ENCODE peak calls at places on chromosomes 1 and 21, in seven cellular contexts. H is CD8-positive, alpha-beta T cell; M is uterus; G is GM23248; P is tibial artery; X is tibial nerve; I is esophagus squamous epithelium. W is an unnamed sample.
A peak's percentile ranks its signal among the peaks of the same experiment; 100 is the strongest.

GRCh38 chr21:38170283-38170682 is 86.5 kb upstream of the KCNJ15 start:
- DNase-seq in H (no peak), M (no peak), G (peak; percentile 60), P (peak; percentile 29), X (no peak), I (no peak), W (peak; percentile 38)

GRCh38 chr1:75131593-75132420 is 2.4 kb upstream of the LHX8 start:
- DNase-seq in H (no peak), M (no peak), G (no peak), P (no peak), X (no peak), I (no peak), W (no peak)

GRCh38 chr1:94988356-94988755 is 61.4 kb upstream of the CNN3 start:
- DNase-seq in H (no peak), M (no peak), G (no peak), P (no peak), X (no peak), I (no peak), W (no peak)

GRCh38 chr1:90000934-90001676 is 6.2 kb downstream of the ZNF326 start:
- DNase-seq in H (no peak), M (no peak), G (no peak), P (no peak), X (no peak), I (no peak), W (no peak)

GRCh38 chr1:197783510-197783948 is 8.2 kb upstream of the DENND1B start:
- DNase-seq in H (no peak), M (no peak), G (peak; percentile 81), P (no peak), X (no peak), I (no peak), W (no peak)

GRCh38 chr1:153626929-153627796 is at the start of gene S100A13:
- DNase-seq in H (no peak), M (peak; percentile 84), G (peak; percentile 94), P (peak; percentile 83), X (peak; percentile 68), I (no peak), W (peak; percentile 90)

GRCh38 chr1:207861442-207862177 is 49.3 kb downstream of the CD34 start:
- DNase-seq in H (peak; percentile 41), M (no peak), G (no peak), P (no peak), X (no peak), I (no peak), W (no peak)

GRCh38 chr1:202505356-202505755 is 156.9 kb downstream of the PPP1R12B start:
- DNase-seq in H (no peak), M (peak; percentile 77), G (peak; percentile 72), P (peak; percentile 25), X (peak; percentile 50), I (no peak), W (no peak)

GRCh38 chr1:193674292-193674944 is 488.0 kb upstream of the B3GALT2 start:
- DNase-seq in H (no peak), M (no peak), G (no peak), P (no peak), X (no peak), I (no peak), W (no peak)

GRCh38 chr1:228162286-228163003 is 3.2 kb upstream of the IBA57 start:
- DNase-seq in H (no peak), M (peak; percentile 72), G (peak; percentile 41), P (no peak), X (no peak), I (no peak), W (no peak)

GRCh38 chr1:219555802-219556201 is 57.1 kb downstream of the ZC3H11B start:
- DNase-seq in H (no peak), M (peak; percentile 18), G (peak; percentile 69), P (no peak), X (no peak), I (no peak), W (peak; percentile 45)

GRCh38 chr1:4825841-4826450 is 171.5 kb downstream of the AJAP1 start:
- DNase-seq in H (no peak), M (no peak), G (no peak), P (no peak), X (no peak), I (no peak), W (no peak)

GRCh38 chr1:94866178-94866822 is 46.1 kb downstream of the SLC44A3 start:
- DNase-seq in H (no peak), M (no peak), G (peak; percentile 32), P (no peak), X (no peak), I (no peak), W (no peak)

GRCh38 chr1:26789953-26790352 is 2.2 kb downstream of the PIGV start:
- DNase-seq in H (no peak), M (no peak), G (no peak), P (no peak), X (no peak), I (no peak), W (no peak)

GRCh38 chr1:232590742-232591082 is 39.2 kb downstream of the SIPA1L2 start:
- DNase-seq in H (no peak), M (no peak), G (no peak), P (no peak), X (no peak), I (no peak), W (no peak)

GRCh38 chr1:6882414-6882813 is 97.2 kb downstream of the CAMTA1 start:
- DNase-seq in H (no peak), M (no peak), G (no peak), P (no peak), X (no peak), I (no peak), W (no peak)

GRCh38 chr1:6888268-6888667 is 103.0 kb downstream of the CAMTA1 start:
- DNase-seq in H (no peak), M (no peak), G (peak; percentile 30), P (no peak), X (no peak), I (no peak), W (peak; percentile 18)

GRCh38 chr1:6880951-6881690 is 95.9 kb downstream of the CAMTA1 start:
- DNase-seq in H (no peak), M (no peak), G (no peak), P (no peak), X (no peak), I (no peak), W (no peak)

GRCh38 chr1:6888870-6889269 is 103.6 kb downstream of the CAMTA1 start:
- DNase-seq in H (no peak), M (no peak), G (no peak), P (no peak), X (no peak), I (no peak), W (no peak)

GRCh38 chr1:6884652-6885153 is 99.4 kb downstream of the CAMTA1 start:
- DNase-seq in H (no peak), M (no peak), G (no peak), P (no peak), X (no peak), I (no peak), W (no peak)
- H3K27me3 ChIP-seq in H (no peaks in the 10 kb centered on the region), M (no peaks in the 10 kb centered on the region), G (no peaks in the 10 kb centered on the region), P (no peaks in the 10 kb centered on the region), X (no peaks in the 10 kb centered on the region), I (no peaks in the 10 kb centered on the region), W (no peaks in the 10 kb centered on the region)

DNA sequence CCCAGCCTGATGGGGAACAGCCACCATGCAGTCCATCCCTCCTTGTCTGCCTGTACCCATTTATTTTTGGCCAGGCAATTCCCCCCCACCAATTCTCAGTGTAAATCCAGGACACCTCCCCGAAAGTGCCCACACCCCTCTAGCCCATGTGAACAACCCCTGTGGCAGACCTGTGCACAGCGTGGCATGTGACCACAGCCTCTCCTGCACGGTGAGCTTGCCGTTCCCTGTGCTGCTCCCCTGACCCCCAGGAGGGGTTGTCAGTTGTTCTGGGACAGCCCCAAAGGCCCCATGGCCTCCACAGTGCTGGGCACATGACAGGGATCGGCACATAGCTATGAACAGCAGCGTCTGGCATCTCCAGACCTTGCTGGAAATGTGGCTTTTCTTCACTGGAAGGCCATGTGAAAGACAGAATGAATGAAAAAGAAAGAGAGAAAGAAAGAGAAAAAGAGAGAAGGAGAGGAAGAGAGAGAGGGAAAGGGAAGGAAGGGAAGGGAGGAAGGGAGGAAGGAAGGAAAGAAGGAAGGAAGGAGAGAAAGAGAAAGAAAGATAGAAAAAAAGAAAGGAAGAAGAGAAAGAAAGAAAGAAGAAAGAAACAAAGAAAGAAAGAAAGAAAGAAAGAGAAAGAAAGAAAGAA is 3.9 kb downstream of the CAPN9 start:
- DNase-seq in H (no peak), M (no peak), G (no peak), P (no peak), X (no peak), I (no peak), W (no peak)
- H3K27ac ChIP-seq in H (no peak overlapping the region), M (no peak overlapping the region), G (no peak overlapping the region), P (no peak overlapping the region), X (no peak overlapping the region), I (no peak overlapping the region), W (no peak overlapping the region)

DNA sequence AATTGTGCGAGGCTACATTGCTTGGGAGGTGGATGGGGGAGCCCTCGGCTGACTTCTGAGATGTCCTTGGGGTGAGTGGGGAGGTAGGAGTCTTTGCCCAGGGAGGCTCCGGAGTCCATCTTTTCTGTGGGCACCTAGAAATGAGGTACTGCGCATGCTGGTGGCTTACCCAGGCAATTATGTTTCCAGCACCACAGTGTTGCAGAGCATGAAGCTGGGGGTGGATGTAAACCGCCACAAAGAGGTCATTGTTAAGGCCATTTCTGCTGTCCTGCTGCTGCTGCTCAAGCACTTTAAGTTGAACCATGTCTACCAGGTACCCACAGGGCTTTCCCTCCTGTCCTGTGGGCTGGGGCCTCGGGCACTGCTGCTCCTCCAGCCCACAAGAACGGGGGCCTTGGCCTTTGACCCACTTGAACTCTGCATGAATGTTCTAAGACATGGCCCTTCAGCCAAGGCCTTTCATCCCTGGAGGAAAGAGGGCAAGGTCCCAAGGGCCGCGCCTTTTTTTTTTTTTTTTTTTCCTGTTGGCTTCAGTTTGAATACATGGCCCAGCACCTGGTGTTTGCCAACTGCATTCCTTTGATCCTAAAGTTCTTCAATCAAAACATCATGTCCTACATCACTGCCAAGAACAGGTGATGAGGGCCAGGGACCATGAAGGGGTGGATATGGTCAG is 14.6 kb downstream of the STRIP1 start:
- DNase-seq in H (no peak), M (no peak), G (no peak), P (no peak), X (no peak), I (no peak), W (no peak)
- H3K36me3 ChIP-seq in H (peaks cover 47% of the 10 kb centered on the region), M (no peaks in the 10 kb centered on the region), G (peaks cover 66% of the 10 kb centered on the region), P (peaks cover 98% of the 10 kb centered on the region), X (peaks cover 100% of the 10 kb centered on the region), I (peaks cover 70% of the 10 kb centered on the region), W (peaks cover 96% of the 10 kb centered on the region)

GRCh38 chr1:119012383-119012782 is 24.2 kb upstream of the TBX15 start:
- DNase-seq in H (no peak), M (no peak), G (no peak), P (no peak), X (no peak), I (no peak), W (no peak)
- H3K27me3 ChIP-seq in H (peaks cover 10% of the 10 kb centered on the region), M (peaks cover 9% of the 10 kb centered on the region), G (no peaks in the 10 kb centered on the region), P (no peaks in the 10 kb centered on the region), X (peaks cover 12% of the 10 kb centered on the region), I (peaks cover 9% of the 10 kb centered on the region), W (no peaks in the 10 kb centered on the region)

DNA sequence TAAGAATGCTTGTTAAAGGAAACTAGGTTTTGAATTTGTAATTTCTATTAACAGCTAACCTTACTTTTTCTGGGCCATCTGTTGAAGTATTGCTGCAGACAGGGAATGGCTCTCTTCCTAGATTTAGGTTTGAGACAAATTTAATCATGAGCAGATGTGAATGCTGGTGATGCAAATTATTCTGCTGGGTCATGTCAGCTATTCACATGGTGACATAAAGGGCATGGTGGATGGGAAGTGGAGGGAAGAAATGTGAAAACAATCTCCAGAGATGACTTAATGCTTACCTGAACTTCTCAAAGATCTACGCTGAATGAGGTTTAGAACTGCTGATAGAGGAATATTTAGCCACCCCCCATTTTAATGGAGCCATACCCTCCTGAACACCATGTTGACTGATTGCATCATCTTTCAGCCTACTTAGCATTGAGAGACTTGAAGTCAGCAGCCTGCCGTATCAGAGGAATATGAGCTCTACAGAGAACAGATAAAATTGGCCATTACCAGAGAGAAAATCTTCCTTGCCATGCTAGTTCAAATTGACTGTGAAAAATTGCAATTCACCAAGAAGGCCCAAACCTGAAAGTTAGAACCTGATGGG is 138.8 kb downstream of the HHAT start:
- DNase-seq in H (no peak), M (no peak), G (peak; percentile 20), P (no peak), X (no peak), I (no peak), W (no peak)
- H3K27ac ChIP-seq in H (no peak overlapping the region), M (no peak overlapping the region), G (no peak overlapping the region), P (no peak overlapping the region), X (no peak overlapping the region), I (no peak overlapping the region), W (no peak overlapping the region)